ENCODE peak calls at places on chromosomes 7 and 10, in ten cellular contexts. One of them, this sample, is unnamed.

GRCh38 chr7:142384508-142384922 is 126.7 kb upstream of the PRSS58 start:
- DNase-seq in AG10803: peak; percentile 85
- DNase-seq in activated CD8-positive, alpha-beta T cell treated with anti-CD3 and anti-CD28 coated beads, Interleukin-2, amount 10 ng/mL, durations not matched to agents 7 days and 5 days: peak; percentile 68
- DNase-seq in RPMI8226: no peak
- DNase-seq in fibroblast of lung: peak; percentile 12
- DNase-seq in fibroblast of villous mesenchyme: peak; percentile 86
- DNase-seq in LHCN-M2: peak; percentile 94
- DNase-seq in upper lobe of right lung: no peak
- DNase-seq in NAMALWA: no peak
- DNase-seq in T-helper 1 cell: no peak
- DNase-seq in this sample: no peak

GRCh38 chr7:44385384-44386138 is 60.2 kb upstream of the CAMK2B start:
- DNase-seq in AG10803: no peak
- DNase-seq in activated CD8-positive, alpha-beta T cell treated with anti-CD3 and anti-CD28 coated beads, Interleukin-2, amount 10 ng/mL, durations not matched to agents 7 days and 5 days: peak; percentile 14
- DNase-seq in RPMI8226: no peak
- DNase-seq in fibroblast of lung: no peak
- DNase-seq in fibroblast of villous mesenchyme: peak; percentile 41
- DNase-seq in LHCN-M2: no peak
- DNase-seq in upper lobe of right lung: no peak
- DNase-seq in NAMALWA: no peak
- DNase-seq in T-helper 1 cell: no peak
- DNase-seq in this sample: no peak

GRCh38 chr10:35089641-35090161 is 440 bp downstream of the CUL2 start:
- DNase-seq in AG10803: peak; percentile 23
- DNase-seq in activated CD8-positive, alpha-beta T cell treated with anti-CD3 and anti-CD28 coated beads, Interleukin-2, amount 10 ng/mL, durations not matched to agents 7 days and 5 days: peak; percentile 38
- DNase-seq in RPMI8226: peak; percentile 14
- DNase-seq in fibroblast of lung: peak; percentile 60
- DNase-seq in fibroblast of villous mesenchyme: peak; percentile 53
- DNase-seq in LHCN-M2: no peak
- DNase-seq in upper lobe of right lung: no peak
- DNase-seq in NAMALWA: peak; percentile 58
- DNase-seq in T-helper 1 cell: peak; percentile 4
- DNase-seq in this sample: no peak

GRCh38 chr10:116848032-116848911 is 1.0 kb upstream of the ENO4 start:
- DNase-seq in AG10803: peak; percentile 45
- DNase-seq in activated CD8-positive, alpha-beta T cell treated with anti-CD3 and anti-CD28 coated beads, Interleukin-2, amount 10 ng/mL, durations not matched to agents 7 days and 5 days: no peak
- DNase-seq in RPMI8226: peak; percentile 12
- DNase-seq in fibroblast of lung: no peak
- DNase-seq in fibroblast of villous mesenchyme: no peak
- DNase-seq in LHCN-M2: peak; percentile 15
- DNase-seq in upper lobe of right lung: no peak
- DNase-seq in NAMALWA: no peak
- DNase-seq in T-helper 1 cell: no peak
- DNase-seq in this sample: no peak

GRCh38 chr10:92849234-92849525 is 860 bp downstream of the EXOC6 start:
- DNase-seq in AG10803: no peak
- DNase-seq in activated CD8-positive, alpha-beta T cell treated with anti-CD3 and anti-CD28 coated beads, Interleukin-2, amount 10 ng/mL, durations not matched to agents 7 days and 5 days: no peak
- DNase-seq in RPMI8226: no peak
- DNase-seq in fibroblast of lung: no peak
- DNase-seq in fibroblast of villous mesenchyme: peak; percentile 29
- DNase-seq in LHCN-M2: no peak
- DNase-seq in upper lobe of right lung: no peak
- DNase-seq in NAMALWA: peak; percentile 67
- DNase-seq in T-helper 1 cell: no peak
- DNase-seq in this sample: no peak

GRCh38 chr10:71726673-71727428 is 7.3 kb upstream of the C10orf105 start:
- DNase-seq in AG10803: no peak
- DNase-seq in activated CD8-positive, alpha-beta T cell treated with anti-CD3 and anti-CD28 coated beads, Interleukin-2, amount 10 ng/mL, durations not matched to agents 7 days and 5 days: peak; percentile 75
- DNase-seq in RPMI8226: peak; percentile 70
- DNase-seq in fibroblast of lung: no peak
- DNase-seq in fibroblast of villous mesenchyme: no peak
- DNase-seq in LHCN-M2: no peak
- DNase-seq in upper lobe of right lung: no peak
- DNase-seq in NAMALWA: peak; percentile 62
- DNase-seq in T-helper 1 cell: no peak
- DNase-seq in this sample: no peak

GRCh38 chr7:157699357-157700013 is 362.7 kb downstream of the DNAJB6 start:
- DNase-seq in AG10803: no peak
- DNase-seq in activated CD8-positive, alpha-beta T cell treated with anti-CD3 and anti-CD28 coated beads, Interleukin-2, amount 10 ng/mL, durations not matched to agents 7 days and 5 days: no peak
- DNase-seq in RPMI8226: peak; percentile 51
- DNase-seq in fibroblast of lung: no peak
- DNase-seq in fibroblast of villous mesenchyme: no peak
- DNase-seq in LHCN-M2: no peak
- DNase-seq in upper lobe of right lung: peak; percentile 22
- DNase-seq in NAMALWA: no peak
- DNase-seq in T-helper 1 cell: no peak
- DNase-seq in this sample: no peak

GRCh38 chr7:15081891-15082290 is 179.3 kb upstream of the DGKB start:
- DNase-seq in AG10803: no peak
- DNase-seq in activated CD8-positive, alpha-beta T cell treated with anti-CD3 and anti-CD28 coated beads, Interleukin-2, amount 10 ng/mL, durations not matched to agents 7 days and 5 days: no peak
- DNase-seq in RPMI8226: no peak
- DNase-seq in fibroblast of lung: no peak
- DNase-seq in fibroblast of villous mesenchyme: no peak
- DNase-seq in LHCN-M2: no peak
- DNase-seq in upper lobe of right lung: no peak
- DNase-seq in NAMALWA: no peak
- DNase-seq in T-helper 1 cell: no peak
- DNase-seq in this sample: no peak

GRCh38 chr10:96380821-96381220 is 22.0 kb upstream of the OPALIN start:
- DNase-seq in AG10803: peak; percentile 13
- DNase-seq in activated CD8-positive, alpha-beta T cell treated with anti-CD3 and anti-CD28 coated beads, Interleukin-2, amount 10 ng/mL, durations not matched to agents 7 days and 5 days: no peak
- DNase-seq in RPMI8226: no peak
- DNase-seq in fibroblast of lung: no peak
- DNase-seq in fibroblast of villous mesenchyme: peak; percentile 25
- DNase-seq in LHCN-M2: no peak
- DNase-seq in upper lobe of right lung: no peak
- DNase-seq in NAMALWA: no peak
- DNase-seq in T-helper 1 cell: no peak
- DNase-seq in this sample: no peak

GRCh38 chr7:129160161-129160911 is 15.8 kb downstream of the TSPAN33 start:
- DNase-seq in AG10803: no peak
- DNase-seq in activated CD8-positive, alpha-beta T cell treated with anti-CD3 and anti-CD28 coated beads, Interleukin-2, amount 10 ng/mL, durations not matched to agents 7 days and 5 days: no peak
- DNase-seq in RPMI8226: peak; percentile 47
- DNase-seq in fibroblast of lung: no peak
- DNase-seq in fibroblast of villous mesenchyme: no peak
- DNase-seq in LHCN-M2: peak; percentile 17
- DNase-seq in upper lobe of right lung: no peak
- DNase-seq in NAMALWA: peak; percentile 48
- DNase-seq in T-helper 1 cell: no peak
- DNase-seq in this sample: no peak

GRCh38 chr10:4243651-4244050 is 458.6 kb upstream of the KLF6 start:
- DNase-seq in AG10803: peak; percentile 99
- DNase-seq in activated CD8-positive, alpha-beta T cell treated with anti-CD3 and anti-CD28 coated beads, Interleukin-2, amount 10 ng/mL, durations not matched to agents 7 days and 5 days: no peak
- DNase-seq in RPMI8226: no peak
- DNase-seq in fibroblast of lung: peak; percentile 100
- DNase-seq in fibroblast of villous mesenchyme: peak; percentile 100
- DNase-seq in LHCN-M2: peak; percentile 98
- DNase-seq in upper lobe of right lung: no peak
- DNase-seq in NAMALWA: no peak
- DNase-seq in T-helper 1 cell: no peak
- DNase-seq in this sample: no peak

GRCh38 chr10:80075781-80076180 is 2.7 kb upstream of the TMEM254 start:
- DNase-seq in AG10803: peak; percentile 8
- DNase-seq in activated CD8-positive, alpha-beta T cell treated with anti-CD3 and anti-CD28 coated beads, Interleukin-2, amount 10 ng/mL, durations not matched to agents 7 days and 5 days: no peak
- DNase-seq in RPMI8226: no peak
- DNase-seq in fibroblast of lung: no peak
- DNase-seq in fibroblast of villous mesenchyme: no peak
- DNase-seq in LHCN-M2: peak; percentile 23
- DNase-seq in upper lobe of right lung: no peak
- DNase-seq in NAMALWA: no peak
- DNase-seq in T-helper 1 cell: no peak
- DNase-seq in this sample: no peak

GRCh38 chr7:151060416-151061234 is 1.2 kb downstream of the SLC4A2 start:
- DNase-seq in AG10803: no peak
- DNase-seq in activated CD8-positive, alpha-beta T cell treated with anti-CD3 and anti-CD28 coated beads, Interleukin-2, amount 10 ng/mL, durations not matched to agents 7 days and 5 days: no peak
- DNase-seq in RPMI8226: peak; percentile 82
- DNase-seq in fibroblast of lung: no peak
- DNase-seq in fibroblast of villous mesenchyme: peak; percentile 33
- DNase-seq in LHCN-M2: peak; percentile 68
- DNase-seq in upper lobe of right lung: peak; percentile 80
- DNase-seq in NAMALWA: peak; percentile 56
- DNase-seq in T-helper 1 cell: no peak
- DNase-seq in this sample: peak; percentile 63

GRCh38 chr10:4678023-4678950 is 147.7 kb upstream of the AKR1E2 start:
- DNase-seq in AG10803: peak; percentile 74
- DNase-seq in activated CD8-positive, alpha-beta T cell treated with anti-CD3 and anti-CD28 coated beads, Interleukin-2, amount 10 ng/mL, durations not matched to agents 7 days and 5 days: no peak
- DNase-seq in RPMI8226: no peak
- DNase-seq in fibroblast of lung: peak; percentile 91
- DNase-seq in fibroblast of villous mesenchyme: peak; percentile 96
- DNase-seq in LHCN-M2: peak; percentile 86
- DNase-seq in upper lobe of right lung: no peak
- DNase-seq in NAMALWA: no peak
- DNase-seq in T-helper 1 cell: no peak
- DNase-seq in this sample: no peak

GRCh38 chr10:56349611-56350010 is 11.4 kb downstream of the ZWINT start:
- DNase-seq in AG10803: no peak
- DNase-seq in activated CD8-positive, alpha-beta T cell treated with anti-CD3 and anti-CD28 coated beads, Interleukin-2, amount 10 ng/mL, durations not matched to agents 7 days and 5 days: no peak
- DNase-seq in RPMI8226: no peak
- DNase-seq in fibroblast of lung: no peak
- DNase-seq in fibroblast of villous mesenchyme: no peak
- DNase-seq in LHCN-M2: no peak
- DNase-seq in upper lobe of right lung: no peak
- DNase-seq in NAMALWA: peak; percentile 18
- DNase-seq in T-helper 1 cell: no peak
- DNase-seq in this sample: no peak

GRCh38 chr10:132575320-132576201 is 38.0 kb downstream of the INPP5A start:
- DNase-seq in AG10803: peak; percentile 47
- DNase-seq in activated CD8-positive, alpha-beta T cell treated with anti-CD3 and anti-CD28 coated beads, Interleukin-2, amount 10 ng/mL, durations not matched to agents 7 days and 5 days: peak; percentile 41
- DNase-seq in RPMI8226: no peak
- DNase-seq in fibroblast of lung: peak; percentile 93
- DNase-seq in fibroblast of villous mesenchyme: peak; percentile 81
- DNase-seq in LHCN-M2: no peak
- DNase-seq in upper lobe of right lung: no peak
- DNase-seq in NAMALWA: no peak
- DNase-seq in T-helper 1 cell: no peak
- DNase-seq in this sample: no peak

GRCh38 chr7:100655908-100656674 is at the start of gene ACTL6B:
- DNase-seq in AG10803: no peak
- DNase-seq in activated CD8-positive, alpha-beta T cell treated with anti-CD3 and anti-CD28 coated beads, Interleukin-2, amount 10 ng/mL, durations not matched to agents 7 days and 5 days: peak; percentile 75
- DNase-seq in RPMI8226: peak; percentile 67
- DNase-seq in fibroblast of lung: no peak
- DNase-seq in fibroblast of villous mesenchyme: peak; percentile 33
- DNase-seq in LHCN-M2: peak; percentile 30
- DNase-seq in upper lobe of right lung: peak; percentile 79
- DNase-seq in NAMALWA: no peak
- DNase-seq in T-helper 1 cell: peak; percentile 39
- DNase-seq in this sample: peak; percentile 83

GRCh38 chr7:42244828-42245227 is 7.8 kb upstream of the GLI3 start:
- DNase-seq in AG10803: peak; percentile 88
- DNase-seq in activated CD8-positive, alpha-beta T cell treated with anti-CD3 and anti-CD28 coated beads, Interleukin-2, amount 10 ng/mL, durations not matched to agents 7 days and 5 days: no peak
- DNase-seq in RPMI8226: no peak
- DNase-seq in fibroblast of lung: peak; percentile 84
- DNase-seq in fibroblast of villous mesenchyme: peak; percentile 76
- DNase-seq in LHCN-M2: peak; percentile 87
- DNase-seq in upper lobe of right lung: no peak
- DNase-seq in NAMALWA: no peak
- DNase-seq in T-helper 1 cell: no peak
- DNase-seq in this sample: no peak

GRCh38 chr7:33869176-33869575 is 36.2 kb upstream of the BMPER start:
- DNase-seq in AG10803: no peak
- DNase-seq in activated CD8-positive, alpha-beta T cell treated with anti-CD3 and anti-CD28 coated beads, Interleukin-2, amount 10 ng/mL, durations not matched to agents 7 days and 5 days: no peak
- DNase-seq in RPMI8226: no peak
- DNase-seq in fibroblast of lung: no peak
- DNase-seq in fibroblast of villous mesenchyme: no peak
- DNase-seq in LHCN-M2: peak; percentile 61
- DNase-seq in upper lobe of right lung: no peak
- DNase-seq in NAMALWA: no peak
- DNase-seq in T-helper 1 cell: no peak
- DNase-seq in this sample: no peak

GRCh38 chr10:28551086-28551485 is 18.2 kb downstream of the WAC start:
- DNase-seq in AG10803: no peak
- DNase-seq in activated CD8-positive, alpha-beta T cell treated with anti-CD3 and anti-CD28 coated beads, Interleukin-2, amount 10 ng/mL, durations not matched to agents 7 days and 5 days: no peak
- DNase-seq in RPMI8226: no peak
- DNase-seq in fibroblast of lung: no peak
- DNase-seq in fibroblast of villous mesenchyme: no peak
- DNase-seq in LHCN-M2: no peak
- DNase-seq in upper lobe of right lung: no peak
- DNase-seq in NAMALWA: no peak
- DNase-seq in T-helper 1 cell: no peak
- DNase-seq in this sample: no peak

GRCh38 chr10:102401735-102402511 is 6.4 kb downstream of the NFKB2 start:
- DNase-seq in AG10803: peak; percentile 32
- DNase-seq in activated CD8-positive, alpha-beta T cell treated with anti-CD3 and anti-CD28 coated beads, Interleukin-2, amount 10 ng/mL, durations not matched to agents 7 days and 5 days: no peak
- DNase-seq in RPMI8226: no peak
- DNase-seq in fibroblast of lung: no peak
- DNase-seq in fibroblast of villous mesenchyme: peak; percentile 24
- DNase-seq in LHCN-M2: peak; percentile 11
- DNase-seq in upper lobe of right lung: peak; percentile 65
- DNase-seq in NAMALWA: no peak
- DNase-seq in T-helper 1 cell: no peak
- DNase-seq in this sample: no peak

GRCh38 chr7:11206131-11206921 is 232.7 kb downstream of the PHF14 start:
- DNase-seq in AG10803: no peak
- DNase-seq in activated CD8-positive, alpha-beta T cell treated with anti-CD3 and anti-CD28 coated beads, Interleukin-2, amount 10 ng/mL, durations not matched to agents 7 days and 5 days: no peak
- DNase-seq in RPMI8226: no peak
- DNase-seq in fibroblast of lung: no peak
- DNase-seq in fibroblast of villous mesenchyme: peak; percentile 17
- DNase-seq in LHCN-M2: no peak
- DNase-seq in upper lobe of right lung: no peak
- DNase-seq in NAMALWA: no peak
- DNase-seq in T-helper 1 cell: no peak
- DNase-seq in this sample: no peak

GRCh38 chr7:40641717-40642116 is 506.9 kb downstream of the SUGCT start:
- DNase-seq in AG10803: no peak
- DNase-seq in activated CD8-positive, alpha-beta T cell treated with anti-CD3 and anti-CD28 coated beads, Interleukin-2, amount 10 ng/mL, durations not matched to agents 7 days and 5 days: no peak
- DNase-seq in RPMI8226: no peak
- DNase-seq in fibroblast of lung: no peak
- DNase-seq in fibroblast of villous mesenchyme: no peak
- DNase-seq in LHCN-M2: no peak
- DNase-seq in upper lobe of right lung: no peak
- DNase-seq in NAMALWA: no peak
- DNase-seq in T-helper 1 cell: no peak
- DNase-seq in this sample: no peak

GRCh38 chr10:97533888-97534287 is 35.2 kb downstream of the UBTD1 start:
- DNase-seq in AG10803: no peak
- DNase-seq in activated CD8-positive, alpha-beta T cell treated with anti-CD3 and anti-CD28 coated beads, Interleukin-2, amount 10 ng/mL, durations not matched to agents 7 days and 5 days: no peak
- DNase-seq in RPMI8226: no peak
- DNase-seq in fibroblast of lung: no peak
- DNase-seq in fibroblast of villous mesenchyme: no peak
- DNase-seq in LHCN-M2: no peak
- DNase-seq in upper lobe of right lung: no peak
- DNase-seq in NAMALWA: no peak
- DNase-seq in T-helper 1 cell: no peak
- DNase-seq in this sample: no peak

GRCh38 chr10:122435212-122435827 is 19.1 kb upstream of the ARMS2 start:
- DNase-seq in AG10803: peak; percentile 52
- DNase-seq in activated CD8-positive, alpha-beta T cell treated with anti-CD3 and anti-CD28 coated beads, Interleukin-2, amount 10 ng/mL, durations not matched to agents 7 days and 5 days: no peak
- DNase-seq in RPMI8226: peak; percentile 52
- DNase-seq in fibroblast of lung: peak; percentile 72
- DNase-seq in fibroblast of villous mesenchyme: peak; percentile 61
- DNase-seq in LHCN-M2: peak; percentile 47
- DNase-seq in upper lobe of right lung: no peak
- DNase-seq in NAMALWA: peak; percentile 69
- DNase-seq in T-helper 1 cell: no peak
- DNase-seq in this sample: peak; percentile 8

GRCh38 chr7:70654979-70655378 is 477.0 kb upstream of the GALNT17 start:
- DNase-seq in AG10803: no peak
- DNase-seq in activated CD8-positive, alpha-beta T cell treated with anti-CD3 and anti-CD28 coated beads, Interleukin-2, amount 10 ng/mL, durations not matched to agents 7 days and 5 days: no peak
- DNase-seq in RPMI8226: no peak
- DNase-seq in fibroblast of lung: no peak
- DNase-seq in fibroblast of villous mesenchyme: no peak
- DNase-seq in LHCN-M2: no peak
- DNase-seq in upper lobe of right lung: no peak
- DNase-seq in NAMALWA: no peak
- DNase-seq in T-helper 1 cell: no peak
- DNase-seq in this sample: no peak

GRCh38 chr10:19014034-19014433 is 34.6 kb upstream of the MALRD1 start:
- DNase-seq in AG10803: peak; percentile 48
- DNase-seq in activated CD8-positive, alpha-beta T cell treated with anti-CD3 and anti-CD28 coated beads, Interleukin-2, amount 10 ng/mL, durations not matched to agents 7 days and 5 days: no peak
- DNase-seq in RPMI8226: no peak
- DNase-seq in fibroblast of lung: peak; percentile 98
- DNase-seq in fibroblast of villous mesenchyme: peak; percentile 38
- DNase-seq in LHCN-M2: no peak
- DNase-seq in upper lobe of right lung: no peak
- DNase-seq in NAMALWA: no peak
- DNase-seq in T-helper 1 cell: no peak
- DNase-seq in this sample: no peak

GRCh38 chr7:131234719-131235488 is 92.8 kb upstream of the MKLN1 start:
- DNase-seq in AG10803: no peak
- DNase-seq in activated CD8-positive, alpha-beta T cell treated with anti-CD3 and anti-CD28 coated beads, Interleukin-2, amount 10 ng/mL, durations not matched to agents 7 days and 5 days: no peak
- DNase-seq in RPMI8226: no peak
- DNase-seq in fibroblast of lung: no peak
- DNase-seq in fibroblast of villous mesenchyme: no peak
- DNase-seq in LHCN-M2: no peak
- DNase-seq in upper lobe of right lung: no peak
- DNase-seq in NAMALWA: no peak
- DNase-seq in T-helper 1 cell: no peak
- DNase-seq in this sample: no peak

This sample was measured in neuronal stem cell.